ENCODE peak calls at places on chromosomes 11 and 22, in four cellular contexts. One of them, this sample, is unnamed.

GRCh38 chr11:77233011-77233410 is 68.5 kb downstream of the GDPD4 start:
- DNase-seq in astrocyte of the cerebellum: no peak
- DNase-seq in AG10803: no peak
- DNase-seq in bronchial epithelial cell: no peak
- DNase-seq in this sample: no peak

GRCh38 chr11:46333129-46333947 is 13.9 kb upstream of the DGKZ start:
- DNase-seq in astrocyte of the cerebellum: no peak
- DNase-seq in AG10803: no peak
- DNase-seq in bronchial epithelial cell: no peak
- DNase-seq in this sample: peak

GRCh38 chr11:65295001-65295400 is 19.7 kb upstream of the CDC42EP2 start:
- DNase-seq in astrocyte of the cerebellum: no peak
- DNase-seq in AG10803: no peak
- DNase-seq in bronchial epithelial cell: peak
- DNase-seq in this sample: no peak

GRCh38 chr22:48337957-48338792 is 1489.5 kb downstream of the BRD1 start:
- DNase-seq in astrocyte of the cerebellum: no peak
- DNase-seq in AG10803: no peak
- DNase-seq in bronchial epithelial cell: no peak
- DNase-seq in this sample: no peak

GRCh38 chr11:19349340-19350025 is 108.7 kb upstream of the E2F8 start:
- DNase-seq in astrocyte of the cerebellum: peak
- DNase-seq in AG10803: no peak
- DNase-seq in bronchial epithelial cell: no peak
- DNase-seq in this sample: no peak

GRCh38 chr11:1569251-1569780 is 2.8 kb downstream of the DUSP8 start:
- DNase-seq in astrocyte of the cerebellum: no peak
- DNase-seq in AG10803: no peak
- DNase-seq in bronchial epithelial cell: no peak
- DNase-seq in this sample: no peak

GRCh38 chr11:30481385-30481784 is 104.8 kb downstream of the MPPED2 start:
- DNase-seq in astrocyte of the cerebellum: no peak
- DNase-seq in AG10803: no peak
- DNase-seq in bronchial epithelial cell: no peak
- DNase-seq in this sample: no peak

GRCh38 chr22:40487663-40488249 is 117.4 kb downstream of the SGSM3 start:
- DNase-seq in astrocyte of the cerebellum: no peak
- DNase-seq in AG10803: peak
- DNase-seq in bronchial epithelial cell: peak
- DNase-seq in this sample: no peak

GRCh38 chr11:76606102-76606793 is 64.3 kb downstream of the LRRC32 start:
- DNase-seq in astrocyte of the cerebellum: no peak
- DNase-seq in AG10803: peak
- DNase-seq in bronchial epithelial cell: no peak
- DNase-seq in this sample: no peak

GRCh38 chr11:68146010-68146540 is 24.9 kb upstream of the CHKA start:
- DNase-seq in astrocyte of the cerebellum: no peak
- DNase-seq in AG10803: no peak
- DNase-seq in bronchial epithelial cell: peak
- DNase-seq in this sample: no peak

GRCh38 chr11:1271002-1271401 is 38.4 kb downstream of the TOLLIP start:
- DNase-seq in astrocyte of the cerebellum: peak
- DNase-seq in AG10803: no peak
- DNase-seq in bronchial epithelial cell: no peak
- DNase-seq in this sample: no peak

GRCh38 chr22:24471570-24471969 is 23.6 kb upstream of the UPB1 start:
- DNase-seq in astrocyte of the cerebellum: peak
- DNase-seq in AG10803: peak
- DNase-seq in bronchial epithelial cell: no peak
- DNase-seq in this sample: no peak

GRCh38 chr11:88414981-88415391 is 77.5 kb upstream of the CTSC start:
- DNase-seq in astrocyte of the cerebellum: no peak
- DNase-seq in AG10803: no peak
- DNase-seq in bronchial epithelial cell: peak
- DNase-seq in this sample: no peak

GRCh38 chr22:11605468-11605981 is 3922.5 kb upstream of the OR11H1 start:
- DNase-seq in astrocyte of the cerebellum: no peak
- DNase-seq in AG10803: no peak
- DNase-seq in bronchial epithelial cell: no peak
- DNase-seq in this sample: no peak

GRCh38 chr22:36069368-36069767 is 40.7 kb upstream of the RBFOX2 start:
- DNase-seq in astrocyte of the cerebellum: no peak
- DNase-seq in AG10803: no peak
- DNase-seq in bronchial epithelial cell: no peak
- DNase-seq in this sample: no peak

GRCh38 chr11:130340671-130341319 is 26.1 kb upstream of the ZBTB44 start:
- DNase-seq in astrocyte of the cerebellum: no peak
- DNase-seq in AG10803: no peak
- DNase-seq in bronchial epithelial cell: no peak
- DNase-seq in this sample: no peak

GRCh38 chr11:57647960-57648776 is 1.5 kb downstream of the YPEL4 start:
- DNase-seq in astrocyte of the cerebellum: no peak
- DNase-seq in AG10803: no peak
- DNase-seq in bronchial epithelial cell: no peak
- DNase-seq in this sample: no peak

GRCh38 chr11:111764621-111765020 is 1.6 kb downstream of the PPP2R1B start:
- DNase-seq in astrocyte of the cerebellum: no peak
- DNase-seq in AG10803: peak
- DNase-seq in bronchial epithelial cell: no peak
- DNase-seq in this sample: no peak

GRCh38 chr11:118281284-118281683 is 17.2 kb upstream of the MPZL2 start:
- DNase-seq in astrocyte of the cerebellum: no peak
- DNase-seq in AG10803: no peak
- DNase-seq in bronchial epithelial cell: peak
- DNase-seq in this sample: no peak

GRCh38 chr11:65415499-65416340 is 6.9 kb upstream of the NEAT1 start:
- DNase-seq in astrocyte of the cerebellum: no peak
- DNase-seq in AG10803: no peak
- DNase-seq in bronchial epithelial cell: no peak
- DNase-seq in this sample: no peak

GRCh38 chr11:19968860-19969259 is 191.4 kb downstream of the DBX1 start:
- DNase-seq in astrocyte of the cerebellum: no peak
- DNase-seq in AG10803: no peak
- DNase-seq in bronchial epithelial cell: no peak
- DNase-seq in this sample: no peak

GRCh38 chr11:45211732-45212131 is 65.3 kb downstream of the PRDM11 start:
- DNase-seq in astrocyte of the cerebellum: no peak
- DNase-seq in AG10803: no peak
- DNase-seq in bronchial epithelial cell: no peak
- DNase-seq in this sample: no peak

GRCh38 chr11:112302226-112302868 is 41.7 kb upstream of the PLET1 start:
- DNase-seq in astrocyte of the cerebellum: no peak
- DNase-seq in AG10803: peak
- DNase-seq in bronchial epithelial cell: no peak
- DNase-seq in this sample: no peak

DNA sequence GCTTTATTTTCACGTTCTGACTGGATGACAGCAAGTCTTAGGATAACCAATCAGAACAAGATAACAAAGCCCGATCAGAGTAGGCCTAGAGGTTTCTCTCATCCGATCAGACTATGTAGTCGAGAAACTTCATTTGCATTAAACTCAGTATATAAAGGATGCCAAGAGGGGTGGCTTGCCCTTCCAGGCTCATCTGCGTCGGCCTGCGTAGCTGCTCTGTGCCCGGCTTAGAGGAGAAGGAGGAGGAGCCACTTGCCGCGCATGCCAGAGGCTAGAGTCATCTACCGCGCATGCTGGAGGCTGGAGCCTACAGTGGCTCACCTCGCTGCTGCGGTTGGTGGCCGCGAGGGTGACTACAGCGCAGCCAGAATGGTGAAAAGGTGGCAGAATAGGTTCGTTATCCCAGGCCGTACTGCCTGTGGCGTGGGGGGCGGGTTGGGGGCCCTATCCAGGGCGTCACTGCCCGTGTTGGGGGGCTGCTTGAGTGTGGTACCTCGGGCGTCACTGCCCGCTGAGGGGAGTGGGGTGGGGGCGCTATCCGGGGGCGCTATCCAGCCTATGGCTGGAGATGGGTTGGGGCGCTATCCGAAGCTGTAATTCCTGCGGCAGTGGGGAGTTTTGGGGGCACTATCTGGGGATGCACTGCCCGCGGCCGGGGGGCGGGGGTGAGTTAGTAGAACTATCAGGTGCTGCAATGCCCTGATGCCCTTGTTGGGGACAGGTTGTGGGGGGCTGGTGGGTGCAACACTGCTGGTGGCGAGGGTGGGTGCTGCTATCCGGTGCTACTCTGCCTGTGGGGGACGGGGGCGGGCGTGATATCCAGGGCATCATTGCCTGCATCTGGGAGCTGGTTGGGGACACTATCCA is at the start of gene RFPL2:
- DNase-seq in astrocyte of the cerebellum: peak
- DNase-seq in AG10803: peak
- DNase-seq in bronchial epithelial cell: peak
- DNase-seq in this sample: peak
- TF ChIP-seq CTCF in astrocyte of the cerebellum: no peak
- TF ChIP-seq CTCF in AG10803: no peak
- TF ChIP-seq CTCF in bronchial epithelial cell: no peak
- TF ChIP-seq CTCF in this sample: no peak

DNA sequence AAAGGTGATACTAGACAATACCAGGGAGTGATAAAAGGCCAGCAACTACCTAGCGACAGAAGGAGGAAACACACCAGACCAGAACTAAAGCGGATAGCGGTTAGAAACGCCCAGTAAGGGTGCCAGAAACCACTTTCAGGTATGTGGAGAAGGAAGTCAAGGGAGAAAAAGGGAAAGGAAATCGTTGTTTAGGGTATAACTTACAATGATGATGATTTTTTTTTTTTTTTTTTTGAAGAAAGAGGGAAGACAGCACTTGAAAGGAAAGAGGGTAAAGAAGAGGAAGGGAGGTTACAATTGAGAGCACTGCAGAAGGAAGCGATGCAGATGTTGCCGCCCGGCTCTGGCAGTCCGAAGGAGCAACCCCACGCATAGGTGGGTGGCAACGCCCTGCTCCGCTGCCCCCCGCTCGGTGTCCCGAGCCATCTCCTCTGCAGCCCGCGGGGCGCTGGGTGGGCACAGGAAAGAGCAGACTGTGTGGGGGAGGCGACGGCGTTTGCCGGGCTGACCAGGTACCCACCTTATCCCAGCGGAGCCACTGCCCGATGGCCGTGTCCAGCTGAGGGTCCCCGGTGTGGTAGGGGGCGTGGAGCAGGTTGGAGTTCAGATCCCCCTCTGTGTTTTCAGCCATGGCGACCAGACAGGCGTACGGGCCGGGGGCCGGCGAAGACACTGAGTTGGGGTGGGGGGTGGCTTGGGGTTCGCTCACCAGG is 546 bp downstream of the PGM2L1 start:
- DNase-seq in astrocyte of the cerebellum: no peak
- DNase-seq in AG10803: no peak
- DNase-seq in bronchial epithelial cell: peak
- DNase-seq in this sample: peak
- TF ChIP-seq CTCF in astrocyte of the cerebellum: peak
- TF ChIP-seq CTCF in AG10803: peak
- TF ChIP-seq CTCF in bronchial epithelial cell: peak
- TF ChIP-seq CTCF in this sample: no peak

GRCh38 chr11:113722221-113722620 is 16.1 kb upstream of the TMPRSS5 start:
- DNase-seq in astrocyte of the cerebellum: no peak
- DNase-seq in AG10803: no peak
- DNase-seq in bronchial epithelial cell: no peak
- DNase-seq in this sample: no peak

GRCh38 chr11:113725883-113726405 is 19.8 kb upstream of the TMPRSS5 start:
- DNase-seq in astrocyte of the cerebellum: no peak
- DNase-seq in AG10803: no peak
- DNase-seq in bronchial epithelial cell: peak
- DNase-seq in this sample: no peak

GRCh38 chr11:113723706-113724246 is 17.7 kb upstream of the TMPRSS5 start:
- DNase-seq in astrocyte of the cerebellum: no peak
- DNase-seq in AG10803: no peak
- DNase-seq in bronchial epithelial cell: no peak
- DNase-seq in this sample: no peak

GRCh38 chr11:113722934-113723333 is 16.8 kb upstream of the TMPRSS5 start:
- DNase-seq in astrocyte of the cerebellum: no peak
- DNase-seq in AG10803: no peak
- DNase-seq in bronchial epithelial cell: peak
- DNase-seq in this sample: no peak

GRCh38 chr11:113725411-113725810 is 19.3 kb upstream of the TMPRSS5 start:
- DNase-seq in astrocyte of the cerebellum: no peak
- DNase-seq in AG10803: no peak
- DNase-seq in bronchial epithelial cell: no peak
- DNase-seq in this sample: no peak
- TF ChIP-seq CTCF in astrocyte of the cerebellum: no peak
- TF ChIP-seq CTCF in AG10803: peak
- TF ChIP-seq CTCF in bronchial epithelial cell: no peak
- TF ChIP-seq CTCF in this sample: no peak

GRCh38 chr11:7513210-7514098 is at the start of gene PPFIBP2:
- DNase-seq in astrocyte of the cerebellum: peak
- DNase-seq in AG10803: peak
- DNase-seq in bronchial epithelial cell: peak
- DNase-seq in this sample: peak
- TF ChIP-seq CTCF in astrocyte of the cerebellum: peak
- TF ChIP-seq CTCF in AG10803: peak
- TF ChIP-seq CTCF in bronchial epithelial cell: peak
- TF ChIP-seq CTCF in this sample: peak

DNA sequence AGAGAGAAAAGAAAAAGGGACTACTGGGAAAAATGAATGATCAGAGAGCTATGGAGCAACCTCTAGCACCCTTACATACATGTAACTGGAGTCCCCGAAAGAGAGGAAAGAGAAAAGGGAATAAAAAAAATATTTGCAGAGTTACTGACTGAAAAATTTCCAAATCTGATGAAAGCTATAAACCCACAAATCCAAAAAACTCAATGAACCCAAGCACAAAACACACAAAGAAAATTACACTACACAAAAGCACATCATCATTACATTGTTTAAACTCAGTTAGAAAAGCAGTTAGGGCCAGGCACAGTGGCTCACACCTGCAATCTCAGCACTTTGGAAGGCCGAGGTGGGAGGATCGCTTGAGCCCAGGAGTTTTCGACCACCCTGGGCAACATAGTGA is 6.7 kb downstream of the VPS37C start:
- DNase-seq in astrocyte of the cerebellum: no peak
- DNase-seq in AG10803: no peak
- DNase-seq in bronchial epithelial cell: no peak
- DNase-seq in this sample: no peak
- TF ChIP-seq CTCF in astrocyte of the cerebellum: no peak
- TF ChIP-seq CTCF in AG10803: no peak
- TF ChIP-seq CTCF in bronchial epithelial cell: no peak
- TF ChIP-seq CTCF in this sample: no peak

This sample was measured in nephron progenitor cell.